ENCODE peak calls at places on chromosome 22, in ten cellular contexts. U, Y, V, S, Z, E, M, X, P and W are unnamed samples.

GRCh38 chr22:33807465-33807864 is 112.8 kb downstream of the LARGE1 start:
- DNase-seq in U (no peak), Y (no peak), V (peak), S (no peak), Z (no peak), E (no peak), M (no peak), X (no peak), P (no peak), W (no peak)

GRCh38 chr22:45903355-45904149 is 73.4 kb downstream of the WNT7B start:
- DNase-seq in U (no peak), Y (peak), V (peak), S (no peak), Z (no peak), E (no peak), M (peak), X (no peak), P (no peak), W (no peak)

GRCh38 chr22:20463324-20464095 is 25.9 kb upstream of the SCARF2 start:
- DNase-seq in U (no peak), Y (peak), V (no peak), S (no peak), Z (no peak), E (peak), M (no peak), X (no peak), P (no peak), W (no peak)

GRCh38 chr22:38104084-38104483 is 6.4 kb downstream of the BAIAP2L2 start:
- DNase-seq in U (no peak), Y (no peak), V (no peak), S (no peak), Z (peak), E (no peak), M (no peak), X (no peak), P (no peak), W (no peak)

GRCh38 chr22:33605201-33605600 is 315.1 kb downstream of the LARGE1 start:
- DNase-seq in U (no peak), Y (no peak), V (no peak), S (no peak), Z (no peak), E (no peak), M (no peak), X (no peak), P (no peak), W (no peak)

GRCh38 chr22:38724926-38725571 is 19.3 kb downstream of the GTPBP1 start:
- DNase-seq in U (no peak), Y (no peak), V (peak), S (no peak), Z (peak), E (no peak), M (no peak), X (no peak), P (no peak), W (no peak)

GRCh38 chr22:36497910-36498669 is 8.8 kb downstream of the FOXRED2 start:
- DNase-seq in U (no peak), Y (no peak), V (no peak), S (no peak), Z (no peak), E (no peak), M (no peak), X (no peak), P (no peak), W (no peak)

GRCh38 chr22:41833369-41834004 is 582 bp downstream of the SREBF2 start:
- DNase-seq in U (no peak), Y (peak), V (no peak), S (peak), Z (no peak), E (peak), M (peak), X (no peak), P (peak), W (peak)

GRCh38 chr22:49969751-49970527 is 9.4 kb downstream of the PIM3 start:
- DNase-seq in U (no peak), Y (peak), V (no peak), S (no peak), Z (no peak), E (no peak), M (no peak), X (no peak), P (no peak), W (no peak)

GRCh38 chr22:45280995-45281394 is 3.8 kb upstream of the UPK3A start:
- DNase-seq in U (no peak), Y (no peak), V (no peak), S (no peak), Z (no peak), E (no peak), M (no peak), X (no peak), P (no peak), W (no peak)

GRCh38 chr22:41798736-41799135 is 1.7 kb upstream of the CCDC134 start:
- DNase-seq in U (no peak), Y (no peak), V (no peak), S (no peak), Z (no peak), E (no peak), M (no peak), X (no peak), P (no peak), W (no peak)

GRCh38 chr22:26430600-26430999 is 1.5 kb downstream of the ASPHD2 start:
- DNase-seq in U (no peak), Y (no peak), V (no peak), S (no peak), Z (no peak), E (no peak), M (no peak), X (no peak), P (no peak), W (no peak)

GRCh38 chr22:26570126-26570525 is 19.8 kb downstream of the TPST2 start:
- DNase-seq in U (no peak), Y (peak), V (no peak), S (no peak), Z (no peak), E (no peak), M (no peak), X (no peak), P (no peak), W (no peak)

GRCh38 chr22:44168206-44168605 is 12.5 kb upstream of the PARVG start:
- DNase-seq in U (no peak), Y (no peak), V (no peak), S (no peak), Z (no peak), E (no peak), M (no peak), X (no peak), P (no peak), W (no peak)

GRCh38 chr22:49307870-49308269 is 519.8 kb downstream of the BRD1 start:
- DNase-seq in U (no peak), Y (no peak), V (no peak), S (no peak), Z (no peak), E (no peak), M (no peak), X (no peak), P (peak), W (no peak)

GRCh38 chr22:35717572-35717971 is at the start of gene APOL5:
- DNase-seq in U (no peak), Y (no peak), V (no peak), S (no peak), Z (no peak), E (no peak), M (no peak), X (no peak), P (no peak), W (no peak)

GRCh38 chr22:47335460-47335859 is 573.0 kb downstream of the TBC1D22A start:
- DNase-seq in U (no peak), Y (no peak), V (no peak), S (no peak), Z (no peak), E (no peak), M (no peak), X (no peak), P (no peak), W (no peak)

GRCh38 chr22:20001082-20001638 is 15.5 kb downstream of the ARVCF start:
- DNase-seq in U (no peak), Y (no peak), V (no peak), S (no peak), Z (no peak), E (no peak), M (no peak), X (no peak), P (no peak), W (no peak)